ENCODE peak calls at places on chromosome 21, in four cellular contexts. E is NCI-H1105; X is Ammon's horn; N is activated CD4-positive, alpha-beta T cell treated with anti-CD3 and anti-CD28 coated beads, Interleukin-2, amount 50 U/mL, for 24 hours. U is an unnamed sample.

GRCh38 chr21:14956826-14957225 is 108.0 kb downstream of the NRIP1 start:
- DNase-seq in N (no peak), X (no peak), E (no peak), U (no peak)

GRCh38 chr21:34019402-34019801 is 54.0 kb upstream of the MRPS6 start:
- DNase-seq in X (no peak), N (no peak), E (no peak), U (no peak)

GRCh38 chr21:34022557-34023335 is 50.6 kb upstream of the MRPS6 start:
- DNase-seq in E (no peak), N (peak), X (peak), U (peak)

GRCh38 chr21:45142469-45142868 is 68.1 kb downstream of the ADARB1 start:
- DNase-seq in X (no peak), E (no peak), N (no peak), U (no peak)

GRCh38 chr21:28230559-28230958 is 762.1 kb downstream of the LTN1 start:
- DNase-seq in X (no peak), E (no peak), N (no peak), U (no peak)

GRCh38 chr21:41321211-41321907 is 4.8 kb downstream of the FAM3B start:
- DNase-seq in N (no peak), E (peak), X (no peak), U (peak)

GRCh38 chr21:33968082-33968997 is 52.7 kb upstream of the ATP5PO start:
- DNase-seq in X (no peak), E (no peak), N (no peak), U (peak)

GRCh38 chr21:38987551-38988210 is 182.0 kb downstream of the ETS2 start:
- DNase-seq in N (no peak), X (no peak), E (no peak), U (no peak)

GRCh38 chr21:46617267-46618051 is 12.6 kb upstream of the S100B start:
- DNase-seq in N (no peak), E (no peak), X (no peak), U (no peak)

GRCh38 chr21:28337319-28337718 is 655.4 kb downstream of the LTN1 start:
- DNase-seq in N (no peak), E (no peak), X (peak), U (no peak)

GRCh38 chr21:14244911-14245310 is 29.0 kb downstream of the RBM11 start:
- DNase-seq in E (no peak), N (no peak), X (no peak), U (no peak)

U was measured in activated CD8-positive, alpha-beta T cell treated with anti-CD3 and anti-CD28 coated beads for 36 hours.